ENCODE peak calls at places on chromosomes 2 and 18, in nine cellular contexts. C is B cell; I is GOT3; L is GM10248; J is heart left ventricle; A is NCI-H146; T is stimulated activated CD4-positive, alpha-beta T cell treated with anti-CD3 and anti-CD28 coated beads, Interleukin-15, amount 100 ng/mL, for 1 hour; R is pons; Z is anterior cingulate cortex. D is an unnamed sample.

GRCh38 chr2:174873457-174873856 is 109.2 kb upstream of the CHRNA1 start:
- DNase-seq in A (no peak), L (no peak), I (no peak), T (no peak), R (no peak), C (no peak), Z (no peak), J (no peak), D (no peak)

GRCh38 chr2:215105607-215106354 is 32.6 kb downstream of the ABCA12 start:
- DNase-seq in I (no peak), A (no peak), T (no peak), C (no peak), Z (no peak), L (no peak), J (no peak), R (no peak), D (no peak)

GRCh38 chr2:229081411-229081810 is 189.7 kb downstream of the PID1 start:
- DNase-seq in A (no peak), C (no peak), Z (no peak), J (no peak), T (no peak), I (no peak), L (no peak), R (peak), D (no peak)

GRCh38 chr2:36356990-36357505 is 1.5 kb downstream of the CRIM1 start:
- DNase-seq in Z (no peak), J (peak), T (no peak), C (no peak), I (no peak), L (peak), A (peak), R (peak), D (peak)

GRCh38 chr2:73004466-73004865 is 67.0 kb downstream of the SFXN5 start:
- DNase-seq in C (no peak), Z (no peak), J (peak), A (no peak), I (no peak), R (no peak), L (no peak), T (no peak), D (no peak)

GRCh38 chr2:21467280-21467818 is 343.6 kb downstream of the TDRD15 start:
- DNase-seq in A (no peak), C (no peak), I (no peak), R (no peak), T (no peak), L (no peak), J (no peak), Z (no peak), D (no peak)

GRCh38 chr18:66872277-66872676 is 268.4 kb upstream of the CDH19 start:
- DNase-seq in L (no peak), A (peak), R (peak), C (no peak), J (no peak), T (no peak), I (no peak), Z (no peak), D (peak)

GRCh38 chr2:2586961-2587360 is 255.9 kb upstream of the MYT1L start:
- DNase-seq in J (no peak), Z (no peak), A (no peak), L (no peak), T (no peak), C (no peak), R (no peak), I (no peak), D (no peak)

GRCh38 chr2:197208841-197209240 is 101.7 kb downstream of the ANKRD44 start:
- DNase-seq in A (no peak), R (no peak), J (no peak), C (no peak), Z (no peak), I (no peak), L (no peak), T (no peak), D (no peak)

GRCh38 chr18:49225160-49225559 is 235.3 kb downstream of the DYM start:
- DNase-seq in Z (no peak), L (no peak), R (no peak), A (no peak), J (no peak), T (no peak), C (no peak), I (no peak), D (no peak)

GRCh38 chr2:170996316-170996715 is 67.3 kb downstream of the GORASP2 start:
- DNase-seq in A (no peak), R (no peak), J (no peak), L (no peak), I (no peak), C (no peak), Z (no peak), T (no peak), D (no peak)

GRCh38 chr2:233817305-233817980 is 36.9 kb downstream of the HJURP start:
- DNase-seq in Z (no peak), L (no peak), I (no peak), R (no peak), T (no peak), J (no peak), C (no peak), A (no peak), D (no peak)

GRCh38 chr2:159539701-159540100 is 76.6 kb downstream of the BAZ2B start:
- DNase-seq in I (no peak), J (no peak), A (no peak), Z (no peak), L (no peak), R (no peak), C (no peak), T (no peak), D (no peak)

GRCh38 chr18:26489191-26489590 is 59.2 kb downstream of the KCTD1 start:
- DNase-seq in C (no peak), R (no peak), Z (no peak), I (no peak), J (no peak), L (no peak), T (no peak), A (no peak), D (no peak)

GRCh38 chr18:61079714-61080113 is 253.5 kb upstream of the CDH20 start:
- DNase-seq in L (no peak), T (no peak), A (no peak), J (no peak), Z (no peak), C (no peak), I (no peak), R (no peak), D (no peak)

GRCh38 chr2:179218848-179219594 is 45.6 kb downstream of the SESTD1 start:
- DNase-seq in C (peak), J (peak), T (no peak), Z (peak), I (no peak), L (peak), R (peak), A (peak), D (peak)

GRCh38 chr2:25125189-25125588 is 43.2 kb downstream of the POMC start:
- DNase-seq in A (no peak), C (no peak), I (no peak), L (no peak), J (no peak), T (no peak), Z (no peak), R (no peak), D (no peak)

GRCh38 chr2:186339716-186340115 is 146.3 kb upstream of the ZC3H15 start:
- DNase-seq in J (no peak), T (no peak), I (no peak), C (no peak), L (no peak), R (no peak), Z (no peak), A (no peak), D (no peak)

GRCh38 chr2:75099521-75099922 is 99.8 kb downstream of the TACR1 start:
- DNase-seq in T (no peak), R (no peak), I (no peak), J (no peak), Z (no peak), L (no peak), C (no peak), A (no peak), D (peak)

GRCh38 chr18:49335677-49336076 is 124.8 kb downstream of the DYM start:
- DNase-seq in R (no peak), J (no peak), T (no peak), L (no peak), Z (no peak), C (no peak), I (no peak), A (peak), D (peak)

GRCh38 chr2:233912799-233913423 is 4.3 kb upstream of the TRPM8 start:
- DNase-seq in I (no peak), R (no peak), C (no peak), A (no peak), L (no peak), T (no peak), Z (no peak), J (no peak), D (no peak)

GRCh38 chr2:240561325-240561971 is 1.3 kb downstream of the DUSP28 start:
- DNase-seq in J (no peak), T (no peak), I (no peak), A (no peak), L (no peak), C (no peak), Z (no peak), R (peak), D (no peak)